ENCODE peak calls at places on chromosomes 6 and 20, in four cellular contexts. C is D721Med; T is stimulated activated CD4-positive, alpha-beta T cell treated with anti-CD3 and anti-CD28 coated beads, Interleukin-4, amount 100 ng/mL, for 24 hours; I is AG04449. S is an unnamed sample.

GRCh38 chr6:2450546-2450945 is 205.1 kb upstream of the GMDS start:
- DNase-seq in C (no peak), I (no peak), T (no peak), S (peak; percentile 24)

GRCh38 chr20:31593221-31594001 is 11.7 kb upstream of the ID1 start:
- DNase-seq in C (no peak), T (no peak), I (no peak), S (no peak)

GRCh38 chr20:56003966-56004365 is 1.4 kb downstream of the CBLN4 start:
- DNase-seq in I (no peak), C (no peak), T (no peak), S (peak; percentile 14)

GRCh38 chr6:160029525-160029924 is 60.6 kb downstream of the IGF2R start:
- DNase-seq in T (no peak), I (no peak), C (no peak), S (no peak)

GRCh38 chr6:75493400-75494064 is at the start of gene FILIP1:
- DNase-seq in C (no peak), I (no peak), T (no peak), S (peak; percentile 43)

GRCh38 chr6:66897576-66897975 is 1190.5 kb upstream of the EYS start:
- DNase-seq in C (no peak), T (no peak), I (no peak), S (no peak)

GRCh38 chr6:22699046-22699639 is 129.8 kb downstream of the HDGFL1 start:
- DNase-seq in I (no peak), C (no peak), T (no peak), S (no peak)

GRCh38 chr6:37698264-37699137 is 818 bp upstream of the MDGA1 start:
- DNase-seq in C (peak; percentile 43), T (peak; percentile 56), I (no peak), S (peak; percentile 61)

GRCh38 chr6:81751388-81752083 is 945 bp downstream of the TENT5A start:
- DNase-seq in T (peak; percentile 31), I (no peak), C (no peak), S (peak; percentile 83)

GRCh38 chr20:60237981-60238380 is 279.8 kb downstream of the CDH26 start:
- DNase-seq in T (no peak), I (no peak), C (no peak), S (no peak)

GRCh38 chr6:117191448-117191847 is 73.9 kb upstream of the VGLL2 start:
- DNase-seq in T (no peak), I (no peak), C (no peak), S (no peak)

GRCh38 chr6:119470893-119471542 is 121.5 kb upstream of the MAN1A1 start:
- DNase-seq in T (no peak), C (no peak), I (no peak), S (no peak)

GRCh38 chr20:35329435-35330139 is 37.4 kb upstream of the FAM83C start:
- DNase-seq in I (no peak), T (peak; percentile 55), C (no peak), S (peak; percentile 42)

GRCh38 chr6:21467091-21467490 is 126.5 kb upstream of the SOX4 start:
- DNase-seq in T (no peak), C (no peak), I (no peak), S (no peak)

GRCh38 chr6:14720411-14721102 is 525.3 kb upstream of the JARID2 start:
- DNase-seq in C (no peak), T (no peak), I (no peak), S (no peak)

GRCh38 chr6:70864404-70864803 is 92.5 kb downstream of the B3GAT2 start:
- DNase-seq in I (no peak), C (no peak), T (no peak), S (no peak)

GRCh38 chr20:51750037-51750769 is 18.0 kb downstream of the ATP9A start:
- DNase-seq in C (no peak), I (peak; percentile 56), T (peak; percentile 47), S (peak; percentile 70)

GRCh38 chr20:20711413-20711812 is 1.0 kb downstream of the RALGAPA2 start:
- DNase-seq in T (peak; percentile 25), I (no peak), C (no peak), S (no peak)

GRCh38 chr6:127855542-127856159 is 45.2 kb downstream of the THEMIS start:
- DNase-seq in I (no peak), C (no peak), T (peak; percentile 60), S (no peak)

GRCh38 chr20:57266251-57267157 is at the start of gene BMP7:
- DNase-seq in C (peak; percentile 51), T (no peak), I (no peak), S (no peak)

GRCh38 chr6:27161946-27162603 is 85.4 kb upstream of the PRSS16 start:
- DNase-seq in I (peak; percentile 38), T (peak; percentile 37), C (no peak), S (no peak)

GRCh38 chr6:36752886-36753506 is 55.4 kb downstream of the RAB44 start:
- DNase-seq in C (no peak), T (no peak), I (no peak), S (peak; percentile 34)

GRCh38 chr6:161410076-161410475 is 136.2 kb upstream of the AGPAT4 start:
- DNase-seq in C (no peak), T (no peak), I (no peak), S (no peak)

GRCh38 chr6:132843316-132844040 is 29.1 kb downstream of the RPS12 start:
- DNase-seq in I (no peak), C (no peak), T (no peak), S (no peak)

GRCh38 chr20:54535045-54535444 is 59.7 kb downstream of the DOK5 start:
- DNase-seq in I (no peak), T (no peak), C (no peak), S (no peak)

GRCh38 chr6:35920793-35921732 is at the start of gene SRPK1:
- DNase-seq in T (peak; percentile 89), I (no peak), C (peak; percentile 82), S (peak; percentile 89)

GRCh38 chr6:154621611-154622010 is 111.1 kb upstream of the CNKSR3 start:
- DNase-seq in I (no peak), C (no peak), T (no peak), S (no peak)

GRCh38 chr6:37525460-37526357 is 26.0 kb upstream of the CCDC167 start:
- DNase-seq in I (no peak), T (no peak), C (no peak), S (no peak)

GRCh38 chr20:24165336-24166126 is 177.0 kb upstream of the GGTLC1 start:
- DNase-seq in C (no peak), I (no peak), T (no peak), S (no peak)

GRCh38 chr6:35094183-35094582 is 47.0 kb downstream of the TCP11 start:
- DNase-seq in I (no peak), T (no peak), C (no peak), S (no peak)